ENCODE peak calls at places on chromosomes 1 and 21, in six cellular contexts. One of them, this sample, is unnamed.

GRCh38 chr1:150001415-150001814 is 9.1 kb downstream of the OTUD7B start:
- DNase-seq in GM23338: no peak
- DNase-seq in activated T-cell treated with anti-CD3 and anti-CD28 coated beads for 1 hour: no peak
- DNase-seq in neural crest cell: no peak
- DNase-seq in CD8-positive, alpha-beta T cell: no peak
- DNase-seq in HTR-8/SVneo: no peak
- DNase-seq in this sample: no peak

GRCh38 chr1:64476251-64476952 is 6.5 kb downstream of the CACHD1 start:
- DNase-seq in activated T-cell treated with anti-CD3 and anti-CD28 coated beads for 1 hour: no peak
- DNase-seq in GM23338: no peak
- DNase-seq in neural crest cell: no peak
- DNase-seq in CD8-positive, alpha-beta T cell: no peak
- DNase-seq in HTR-8/SVneo: peak
- DNase-seq in this sample: no peak

GRCh38 chr21:29416268-29416667 is 117.5 kb downstream of the BACH1 start:
- DNase-seq in activated T-cell treated with anti-CD3 and anti-CD28 coated beads for 1 hour: no peak
- DNase-seq in HTR-8/SVneo: no peak
- DNase-seq in neural crest cell: no peak
- DNase-seq in GM23338: no peak
- DNase-seq in CD8-positive, alpha-beta T cell: no peak
- DNase-seq in this sample: no peak

GRCh38 chr21:45088729-45089128 is 14.3 kb downstream of the ADARB1 start:
- DNase-seq in CD8-positive, alpha-beta T cell: no peak
- DNase-seq in neural crest cell: no peak
- DNase-seq in activated T-cell treated with anti-CD3 and anti-CD28 coated beads for 1 hour: no peak
- DNase-seq in HTR-8/SVneo: no peak
- DNase-seq in GM23338: no peak
- DNase-seq in this sample: no peak

GRCh38 chr1:156246241-156246761 is 1.6 kb downstream of the PAQR6 start:
- DNase-seq in CD8-positive, alpha-beta T cell: no peak
- DNase-seq in neural crest cell: no peak
- DNase-seq in HTR-8/SVneo: no peak
- DNase-seq in GM23338: peak
- DNase-seq in activated T-cell treated with anti-CD3 and anti-CD28 coated beads for 1 hour: no peak
- DNase-seq in this sample: no peak

GRCh38 chr1:37038079-37038702 is 3.9 kb upstream of the GRIK3 start:
- DNase-seq in neural crest cell: no peak
- DNase-seq in HTR-8/SVneo: peak
- DNase-seq in activated T-cell treated with anti-CD3 and anti-CD28 coated beads for 1 hour: no peak
- DNase-seq in GM23338: peak
- DNase-seq in CD8-positive, alpha-beta T cell: no peak
- DNase-seq in this sample: no peak

GRCh38 chr21:34812510-34813265 is 143.9 kb downstream of the CLIC6 start:
- DNase-seq in neural crest cell: no peak
- DNase-seq in CD8-positive, alpha-beta T cell: no peak
- DNase-seq in HTR-8/SVneo: peak
- DNase-seq in activated T-cell treated with anti-CD3 and anti-CD28 coated beads for 1 hour: no peak
- DNase-seq in GM23338: no peak
- DNase-seq in this sample: no peak

GRCh38 chr1:17356387-17356992 is 15.5 kb upstream of the PADI6 start:
- DNase-seq in HTR-8/SVneo: no peak
- DNase-seq in CD8-positive, alpha-beta T cell: no peak
- DNase-seq in neural crest cell: no peak
- DNase-seq in activated T-cell treated with anti-CD3 and anti-CD28 coated beads for 1 hour: no peak
- DNase-seq in GM23338: no peak
- DNase-seq in this sample: no peak

GRCh38 chr1:226766565-226766964 is 27.5 kb upstream of the ITPKB start:
- DNase-seq in activated T-cell treated with anti-CD3 and anti-CD28 coated beads for 1 hour: no peak
- DNase-seq in CD8-positive, alpha-beta T cell: no peak
- DNase-seq in GM23338: no peak
- DNase-seq in neural crest cell: no peak
- DNase-seq in HTR-8/SVneo: no peak
- DNase-seq in this sample: no peak

GRCh38 chr1:117146570-117147340 is 25.2 kb upstream of the TRIM45 start:
- DNase-seq in CD8-positive, alpha-beta T cell: no peak
- DNase-seq in GM23338: peak
- DNase-seq in HTR-8/SVneo: peak
- DNase-seq in activated T-cell treated with anti-CD3 and anti-CD28 coated beads for 1 hour: no peak
- DNase-seq in neural crest cell: no peak
- DNase-seq in this sample: peak

GRCh38 chr1:230823835-230824485 is 44.4 kb downstream of the C1orf198 start:
- DNase-seq in GM23338: no peak
- DNase-seq in CD8-positive, alpha-beta T cell: no peak
- DNase-seq in HTR-8/SVneo: no peak
- DNase-seq in activated T-cell treated with anti-CD3 and anti-CD28 coated beads for 1 hour: no peak
- DNase-seq in neural crest cell: no peak
- DNase-seq in this sample: no peak

GRCh38 chr1:174550296-174550695 is 102.5 kb downstream of the GPR52 start:
- DNase-seq in activated T-cell treated with anti-CD3 and anti-CD28 coated beads for 1 hour: no peak
- DNase-seq in GM23338: no peak
- DNase-seq in HTR-8/SVneo: no peak
- DNase-seq in CD8-positive, alpha-beta T cell: no peak
- DNase-seq in neural crest cell: no peak
- DNase-seq in this sample: no peak

GRCh38 chr1:89629146-89629545 is 3.8 kb upstream of the LRRC8C start:
- DNase-seq in CD8-positive, alpha-beta T cell: no peak
- DNase-seq in neural crest cell: no peak
- DNase-seq in activated T-cell treated with anti-CD3 and anti-CD28 coated beads for 1 hour: no peak
- DNase-seq in HTR-8/SVneo: no peak
- DNase-seq in GM23338: no peak
- DNase-seq in this sample: no peak